ENCODE peak calls at places on chromosome 16, in four cellular contexts. One of them, this sample, is unnamed.

GRCh38 chr16:70749681-70750601 is 51.0 kb downstream of the VAC14 start:
- DNase-seq in transverse colon: no peak
- DNase-seq in prostate gland: no peak
- DNase-seq in HL-60: no peak
- DNase-seq in this sample: no peak

GRCh38 chr16:50442221-50442620 is 73.4 kb upstream of the BRD7 start:
- DNase-seq in transverse colon: no peak
- DNase-seq in prostate gland: no peak
- DNase-seq in HL-60: no peak
- DNase-seq in this sample: no peak

GRCh38 chr16:86354641-86355040 is 155.7 kb upstream of the FOXF1 start:
- DNase-seq in transverse colon: no peak
- DNase-seq in prostate gland: no peak
- DNase-seq in HL-60: no peak
- DNase-seq in this sample: no peak

GRCh38 chr16:27259710-27260109 is 8.9 kb downstream of the NSMCE1 start:
- DNase-seq in transverse colon: no peak
- DNase-seq in prostate gland: no peak
- DNase-seq in HL-60: no peak
- DNase-seq in this sample: no peak

GRCh38 chr16:81451753-81452680 is 7.4 kb downstream of the CMIP start:
- DNase-seq in transverse colon: peak; percentile 69
- DNase-seq in prostate gland: no peak
- DNase-seq in HL-60: peak; percentile 77
- DNase-seq in this sample: peak; percentile 90

GRCh38 chr16:4098496-4098895 is 17.7 kb downstream of the ADCY9 start:
- DNase-seq in transverse colon: no peak
- DNase-seq in prostate gland: no peak
- DNase-seq in HL-60: no peak
- DNase-seq in this sample: no peak

GRCh38 chr16:379183-379960 is 2.4 kb downstream of the PGAP6 start:
- DNase-seq in transverse colon: peak; percentile 84
- DNase-seq in prostate gland: peak; percentile 86
- DNase-seq in HL-60: no peak
- DNase-seq in this sample: no peak

GRCh38 chr16:19677403-19677802 is 40.6 kb downstream of the KNOP1 start:
- DNase-seq in transverse colon: no peak
- DNase-seq in prostate gland: no peak
- DNase-seq in HL-60: no peak
- DNase-seq in this sample: no peak

DNA sequence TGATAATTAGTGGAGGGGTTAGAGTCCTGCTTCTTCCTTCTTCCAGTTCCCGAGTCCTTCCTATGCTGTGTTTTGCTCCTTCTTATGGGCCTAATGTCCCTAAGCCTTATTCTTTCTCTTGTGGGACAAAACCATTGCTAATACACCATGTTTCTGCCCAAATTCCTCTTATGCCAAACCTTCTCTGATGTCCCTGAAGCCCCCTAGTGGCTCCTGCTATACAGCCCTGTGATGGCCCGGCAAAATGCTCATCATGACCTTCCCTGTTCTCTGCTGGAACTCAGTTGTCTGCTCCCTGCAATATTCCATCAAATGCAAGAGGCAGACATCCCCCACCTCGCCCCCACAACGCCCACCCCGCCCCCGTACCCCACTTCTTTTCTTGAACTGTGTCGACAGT is 171.6 kb downstream of the CDH11 start:
- DNase-seq in transverse colon: no peak
- DNase-seq in prostate gland: no peak
- DNase-seq in HL-60: no peak
- DNase-seq in this sample: no peak
- TF ChIP-seq CTCF in transverse colon: no peak
- TF ChIP-seq CTCF in prostate gland: no peak
- TF ChIP-seq CTCF in HL-60: no peak
- TF ChIP-seq CTCF in this sample: no peak

GRCh38 chr16:83936581-83937165 is 16.4 kb upstream of the OSGIN1 start:
- DNase-seq in transverse colon: no peak
- DNase-seq in prostate gland: no peak
- DNase-seq in HL-60: no peak
- DNase-seq in this sample: no peak
- TF ChIP-seq CTCF in transverse colon: no peak
- TF ChIP-seq CTCF in prostate gland: no peak
- TF ChIP-seq CTCF in HL-60: no peak
- TF ChIP-seq CTCF in this sample: no peak

GRCh38 chr16:52526830-52527229 is 20.1 kb downstream of the TOX3 start:
- DNase-seq in transverse colon: no peak
- DNase-seq in prostate gland: no peak
- DNase-seq in HL-60: no peak
- DNase-seq in this sample: no peak

GRCh38 chr16:52526429-52526828 is 20.5 kb downstream of the TOX3 start:
- DNase-seq in transverse colon: no peak
- DNase-seq in prostate gland: no peak
- DNase-seq in HL-60: no peak
- DNase-seq in this sample: no peak

GRCh38 chr16:52532384-52532783 is 14.6 kb downstream of the TOX3 start:
- DNase-seq in transverse colon: no peak
- DNase-seq in prostate gland: no peak
- DNase-seq in HL-60: no peak
- DNase-seq in this sample: no peak

GRCh38 chr16:52529226-52529625 is 17.7 kb downstream of the TOX3 start:
- DNase-seq in transverse colon: no peak
- DNase-seq in prostate gland: no peak
- DNase-seq in HL-60: no peak
- DNase-seq in this sample: no peak

DNA sequence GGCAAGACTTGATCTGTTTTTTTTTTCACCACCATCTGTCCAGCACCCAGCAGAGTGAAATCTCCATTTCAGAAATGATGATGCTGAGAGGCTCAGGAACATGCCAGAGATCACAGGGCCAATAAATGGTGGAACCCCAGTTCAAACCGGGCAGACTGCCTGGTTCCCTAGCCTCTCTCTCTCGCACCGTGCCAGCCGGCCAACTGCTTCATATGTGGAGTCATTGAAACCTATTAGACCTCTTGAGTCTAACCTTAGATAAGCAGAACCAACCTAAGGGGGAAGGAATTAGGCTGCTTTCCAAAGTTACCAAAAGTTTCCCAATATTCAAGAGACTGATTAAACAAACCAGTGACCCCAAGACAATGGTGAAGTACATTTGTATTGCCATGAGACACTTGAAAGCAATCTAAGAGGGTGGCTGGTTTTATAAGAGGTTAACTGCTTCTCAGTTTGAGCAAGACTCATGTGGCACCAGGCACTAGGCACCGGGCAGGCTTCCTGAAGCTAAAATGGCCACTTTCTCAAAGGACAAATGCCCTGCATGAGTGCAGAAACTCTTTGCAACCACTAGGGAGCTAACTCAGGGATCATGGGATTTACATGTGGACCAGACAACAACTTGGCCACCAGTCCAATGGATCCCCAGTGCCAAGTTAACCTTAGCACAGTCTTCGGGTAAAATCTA is 18.4 kb downstream of the TOX3 start:
- DNase-seq in transverse colon: no peak
- DNase-seq in prostate gland: no peak
- DNase-seq in HL-60: no peak
- DNase-seq in this sample: no peak
- TF ChIP-seq CTCF in transverse colon: no peak
- TF ChIP-seq CTCF in prostate gland: no peak
- TF ChIP-seq CTCF in HL-60: no peak
- TF ChIP-seq CTCF in this sample: no peak

GRCh38 chr16:78228704-78229103 is 129.2 kb downstream of the WWOX start:
- DNase-seq in transverse colon: no peak
- DNase-seq in prostate gland: no peak
- DNase-seq in HL-60: no peak
- DNase-seq in this sample: no peak

GRCh38 chr16:78224342-78224741 is 124.9 kb downstream of the WWOX start:
- DNase-seq in transverse colon: no peak
- DNase-seq in prostate gland: no peak
- DNase-seq in HL-60: no peak
- DNase-seq in this sample: no peak

GRCh38 chr16:78230832-78231231 is 131.4 kb downstream of the WWOX start:
- DNase-seq in transverse colon: peak; percentile 12
- DNase-seq in prostate gland: peak; percentile 86
- DNase-seq in HL-60: no peak
- DNase-seq in this sample: no peak

GRCh38 chr16:78227855-78228254 is 128.4 kb downstream of the WWOX start:
- DNase-seq in transverse colon: no peak
- DNase-seq in prostate gland: no peak
- DNase-seq in HL-60: no peak
- DNase-seq in this sample: no peak
- TF ChIP-seq CTCF in transverse colon: no peak
- TF ChIP-seq CTCF in prostate gland: no peak
- TF ChIP-seq CTCF in HL-60: no peak
- TF ChIP-seq CTCF in this sample: no peak

DNA sequence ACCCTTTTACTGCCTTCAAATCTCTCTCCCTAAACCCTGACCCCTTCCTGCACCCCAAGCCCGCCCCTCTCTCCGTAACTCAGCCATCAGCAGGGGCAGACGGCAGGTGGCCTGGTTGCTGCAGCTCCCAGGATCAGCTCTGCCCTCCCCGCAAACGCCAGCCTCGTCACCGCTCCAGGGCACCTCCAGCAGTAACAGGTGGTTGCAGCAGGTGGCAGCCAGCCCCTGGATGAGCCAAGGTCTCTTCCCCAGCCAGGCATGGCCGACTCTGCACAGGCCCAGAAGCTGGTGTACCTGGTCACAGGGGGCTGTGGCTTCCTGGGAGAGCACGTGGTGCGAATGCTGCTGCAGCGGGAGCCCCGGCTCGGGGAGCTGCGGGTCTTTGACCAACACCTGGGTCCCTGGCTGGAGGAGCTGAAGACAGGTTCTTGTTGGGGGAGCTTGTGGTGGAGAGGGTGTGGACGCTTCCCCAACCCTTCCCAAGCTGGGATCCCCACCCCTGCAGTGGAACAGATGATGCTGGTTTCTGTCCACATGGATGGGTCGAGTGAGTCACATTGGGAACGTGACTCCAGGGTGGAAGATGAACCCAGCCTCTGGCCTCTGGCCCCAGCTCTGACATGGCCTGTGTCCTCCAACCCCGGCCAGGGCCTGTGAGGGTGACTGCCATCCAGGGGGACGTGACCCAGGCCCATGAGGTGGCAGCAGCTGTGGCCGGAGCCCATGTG is 558 bp downstream of the HSD3B7 start:
- DNase-seq in transverse colon: peak; percentile 82
- DNase-seq in prostate gland: peak; percentile 70
- DNase-seq in HL-60: no peak
- DNase-seq in this sample: no peak
- TF ChIP-seq CTCF in transverse colon: no peak
- TF ChIP-seq CTCF in prostate gland: no peak
- TF ChIP-seq CTCF in HL-60: no peak
- TF ChIP-seq CTCF in this sample: no peak

DNA sequence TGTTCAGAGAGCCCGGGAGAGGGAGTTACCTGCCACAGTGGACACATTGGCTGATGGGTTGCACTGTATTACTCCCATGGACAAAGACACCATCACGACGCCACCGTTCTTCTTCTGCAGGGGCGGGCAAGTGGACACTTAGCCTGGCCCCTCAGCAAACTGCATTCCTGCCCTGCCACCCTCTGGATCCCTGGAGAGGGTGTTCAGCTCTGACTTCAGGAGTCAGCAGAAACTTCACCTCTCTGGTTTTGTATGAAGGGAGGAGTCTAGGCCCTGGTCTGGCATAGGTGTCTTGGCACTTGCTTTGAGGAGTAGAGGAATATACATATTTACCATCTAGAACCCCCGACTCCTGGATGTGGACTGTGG is 9.3 kb downstream of the DPEP2 start:
- DNase-seq in transverse colon: no peak
- DNase-seq in prostate gland: no peak
- DNase-seq in HL-60: no peak
- DNase-seq in this sample: no peak
- TF ChIP-seq CTCF in transverse colon: no peak
- TF ChIP-seq CTCF in prostate gland: no peak
- TF ChIP-seq CTCF in HL-60: no peak
- TF ChIP-seq CTCF in this sample: no peak

GRCh38 chr16:69495821-69496220 is 69.9 kb upstream of the NFAT5 start:
- DNase-seq in transverse colon: no peak
- DNase-seq in prostate gland: no peak
- DNase-seq in HL-60: no peak
- DNase-seq in this sample: peak; percentile 22

GRCh38 chr16:69498926-69499325 is 66.8 kb upstream of the NFAT5 start:
- DNase-seq in transverse colon: no peak
- DNase-seq in prostate gland: no peak
- DNase-seq in HL-60: no peak
- DNase-seq in this sample: no peak

GRCh38 chr16:69497876-69498596 is 67.7 kb upstream of the NFAT5 start:
- DNase-seq in transverse colon: no peak
- DNase-seq in prostate gland: no peak
- DNase-seq in HL-60: no peak
- DNase-seq in this sample: no peak

GRCh38 chr16:69496376-69496775 is 69.4 kb upstream of the NFAT5 start:
- DNase-seq in transverse colon: no peak
- DNase-seq in prostate gland: no peak
- DNase-seq in HL-60: no peak
- DNase-seq in this sample: peak; percentile 37

GRCh38 chr16:69494993-69495392 is 70.6 kb downstream of the CYB5B start:
- DNase-seq in transverse colon: peak; percentile 31
- DNase-seq in prostate gland: no peak
- DNase-seq in HL-60: peak; percentile 11
- DNase-seq in this sample: peak; percentile 54
- TF ChIP-seq CTCF in transverse colon: no peak
- TF ChIP-seq CTCF in prostate gland: no peak
- TF ChIP-seq CTCF in HL-60: no peak
- TF ChIP-seq CTCF in this sample: peak; percentile 72

GRCh38 chr16:82523786-82524185 is 103.0 kb upstream of the CDH13 start:
- DNase-seq in transverse colon: no peak
- DNase-seq in prostate gland: no peak
- DNase-seq in HL-60: no peak
- DNase-seq in this sample: no peak
- TF ChIP-seq CTCF in transverse colon: no peak
- TF ChIP-seq CTCF in prostate gland: no peak
- TF ChIP-seq CTCF in HL-60: no peak
- TF ChIP-seq CTCF in this sample: no peak

GRCh38 chr16:87682852-87683399 is 80.6 kb downstream of the JPH3 start:
- DNase-seq in transverse colon: no peak
- DNase-seq in prostate gland: no peak
- DNase-seq in HL-60: no peak
- DNase-seq in this sample: no peak

GRCh38 chr16:87679593-87680271 is 77.4 kb downstream of the JPH3 start:
- DNase-seq in transverse colon: no peak
- DNase-seq in prostate gland: no peak
- DNase-seq in HL-60: no peak
- DNase-seq in this sample: no peak

GRCh38 chr16:87680272-87680644 is 78.0 kb downstream of the JPH3 start:
- DNase-seq in transverse colon: no peak
- DNase-seq in prostate gland: no peak
- DNase-seq in HL-60: no peak
- DNase-seq in this sample: no peak

GRCh38 chr16:87684106-87684677 is 81.6 kb downstream of the KLHDC4 start:
- DNase-seq in transverse colon: no peak
- DNase-seq in prostate gland: no peak
- DNase-seq in HL-60: no peak
- DNase-seq in this sample: no peak

GRCh38 chr16:87681990-87682570 is 79.8 kb downstream of the JPH3 start:
- DNase-seq in transverse colon: no peak
- DNase-seq in prostate gland: peak; percentile 26
- DNase-seq in HL-60: no peak
- DNase-seq in this sample: no peak
- TF ChIP-seq CTCF in transverse colon: no peak
- TF ChIP-seq CTCF in prostate gland: no peak
- TF ChIP-seq CTCF in HL-60: no peak
- TF ChIP-seq CTCF in this sample: no peak